ENCODE peak calls at places on chromosomes 7 and 10, in six cellular contexts. Q, H, P, D, T and Y are unnamed samples.

GRCh38 chr10:78618050-78618449 is 450.7 kb upstream of the ZMIZ1 start:
- DNase-seq in P (no peak), D (no peak), H (no peak), T (no peak), Q (no peak), Y (no peak)

GRCh38 chr7:875476-876076 is 778 bp upstream of the GET4 start:
- DNase-seq in D (peak), H (peak), Q (no peak), T (no peak), P (no peak), Y (no peak)

GRCh38 chr7:38229386-38229785 is 44.0 kb downstream of the TARP start:
- DNase-seq in D (no peak), P (no peak), H (no peak), T (peak), Q (no peak), Y (no peak)

GRCh38 chr10:31340343-31340742 is 21.3 kb downstream of the ZEB1 start:
- DNase-seq in P (peak), Q (no peak), H (no peak), D (peak), T (no peak), Y (no peak)

GRCh38 chr7:88927-89921 is 103.1 kb upstream of the FAM20C start:
- DNase-seq in T (peak), P (no peak), H (no peak), Q (peak), D (no peak), Y (peak)

GRCh38 chr7:42745357-42746022 is 166.4 kb downstream of the C7orf25 start:
- DNase-seq in H (no peak), T (peak), P (no peak), D (no peak), Q (no peak), Y (peak)

GRCh38 chr7:70693690-70694356 is 438.1 kb upstream of the GALNT17 start:
- DNase-seq in D (peak), H (peak), P (peak), T (peak), Q (no peak), Y (peak)

GRCh38 chr7:47943676-47944474 is 4.4 kb downstream of the PKD1L1 start:
- DNase-seq in Q (no peak), H (no peak), D (no peak), P (no peak), T (no peak), Y (no peak)

GRCh38 chr7:151175047-151175792 is 7.7 kb upstream of the GBX1 start:
- DNase-seq in P (no peak), T (no peak), Q (no peak), D (no peak), H (no peak), Y (no peak)

GRCh38 chr10:6514844-6515780 is 65.0 kb downstream of the PRKCQ start:
- DNase-seq in Q (no peak), H (peak), D (no peak), P (no peak), T (no peak), Y (peak)

GRCh38 chr7:22207724-22208225 is 149.2 kb downstream of the RAPGEF5 start:
- DNase-seq in Q (peak), H (no peak), D (no peak), T (no peak), P (no peak), Y (no peak)

GRCh38 chr7:17523813-17524741 is 225.6 kb downstream of the AHR start:
- DNase-seq in H (no peak), T (peak), P (peak), D (peak), Q (no peak), Y (no peak)

GRCh38 chr10:3126741-3127342 is 45.7 kb downstream of the PITRM1 start:
- DNase-seq in T (no peak), P (peak), Q (no peak), D (peak), H (no peak), Y (no peak)

GRCh38 chr7:88789480-88790064 is 6.0 kb downstream of the TEX47 start:
- DNase-seq in D (peak), P (peak), Q (peak), T (peak), H (peak), Y (peak)

GRCh38 chr10:22712246-22712958 is 2.0 kb downstream of the PIP4K2A start:
- DNase-seq in H (peak), Q (no peak), T (peak), P (no peak), D (no peak), Y (peak)

GRCh38 chr10:7424315-7424714 is 13.5 kb upstream of the SFMBT2 start:
- DNase-seq in P (no peak), D (no peak), T (no peak), Q (no peak), H (no peak), Y (no peak)